ENCODE peak calls at places on chromosomes 12 and 14, in four cellular contexts. J, I, P and Z are unnamed samples. For H3K4me1, the result is how much of the 10 kb centered on the place peaks cover.

GRCh38 chr12:99390707-99391106 is 256.8 kb upstream of the GARIN6 start:
- DNase-seq in J (no peak), I (no peak), P (peak), Z (no peak)

GRCh38 chr12:90244232-90244631 is 535.6 kb upstream of the ATP2B1 start:
- DNase-seq in J (no peak), I (no peak), P (no peak), Z (no peak)

GRCh38 chr14:99203080-99203479 is 68.9 kb downstream of the BCL11B start:
- DNase-seq in J (no peak), I (no peak), P (no peak), Z (no peak)

GRCh38 chr12:79327465-79327864 is 363.3 kb downstream of the PAWR start:
- DNase-seq in J (no peak), I (no peak), P (no peak), Z (no peak)

GRCh38 chr14:100476012-100476822 is 111.0 kb downstream of the BEGAIN start:
- DNase-seq in J (peak), I (no peak), P (no peak), Z (no peak)

GRCh38 chr14:104134061-104134965 is 4.1 kb upstream of the KIF26A start:
- DNase-seq in J (no peak), I (no peak), P (peak), Z (no peak)

GRCh38 chr12:100460702-100461101 is 13.0 kb upstream of the NR1H4 start:
- DNase-seq in J (no peak), I (no peak), P (peak), Z (no peak)

GRCh38 chr14:66105819-66106218 is 380.4 kb upstream of the CCDC196 start:
- DNase-seq in J (peak), I (no peak), P (no peak), Z (no peak)

GRCh38 chr12:34599530-34600513 is 577.5 kb downstream of the ALG10 start:
- DNase-seq in J (no peak), I (no peak), P (no peak), Z (no peak)

GRCh38 chr12:56836317-56836716 is 73.2 kb downstream of the HSD17B6 start:
- DNase-seq in J (peak), I (no peak), P (peak), Z (no peak)

DNA sequence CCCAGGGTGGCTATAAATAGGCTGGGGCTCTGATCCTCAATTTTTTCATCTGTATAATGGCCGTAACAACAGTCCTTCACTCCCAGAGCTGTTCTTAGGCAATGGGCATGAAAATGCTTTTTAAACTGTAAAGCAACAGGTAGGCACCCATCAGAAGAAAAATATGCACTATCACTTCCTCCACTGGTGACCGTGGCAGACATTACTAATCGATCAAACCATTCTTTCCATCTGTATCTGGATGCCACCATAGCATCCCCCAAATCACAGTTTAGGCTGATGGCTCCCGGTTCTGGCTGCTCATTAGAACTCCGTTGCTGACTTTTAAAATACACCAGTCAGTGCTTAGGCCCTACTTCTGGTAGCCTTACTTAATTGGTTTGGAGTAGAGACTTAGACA is 11.2 kb downstream of the KRT71 start:
- DNase-seq in J (no peak), I (no peak), P (no peak), Z (no peak)
- H3K4me1 ChIP-seq in J (under half), I (under half), P (under half), Z (under half)

GRCh38 chr12:129202109-129202814 is 349.0 kb downstream of the GLT1D1 start:
- DNase-seq in J (no peak), I (no peak), P (no peak), Z (no peak)
- H3K4me1 ChIP-seq in J (under half), I (under half), P (under half), Z (under half)

GRCh38 chr12:51242896-51243295 is 4.3 kb downstream of the DAZAP2 start:
- DNase-seq in J (no peak), I (no peak), P (no peak), Z (no peak)

GRCh38 chr12:51244269-51244668 is 5.6 kb downstream of the DAZAP2 start:
- DNase-seq in J (peak), I (no peak), P (no peak), Z (no peak)

GRCh38 chr12:51240971-51241370 is 2.3 kb downstream of the DAZAP2 start:
- DNase-seq in J (peak), I (no peak), P (no peak), Z (no peak)

GRCh38 chr12:51238510-51239334 is at the start of gene DAZAP2:
- DNase-seq in J (peak), I (peak), P (peak), Z (peak)

DNA sequence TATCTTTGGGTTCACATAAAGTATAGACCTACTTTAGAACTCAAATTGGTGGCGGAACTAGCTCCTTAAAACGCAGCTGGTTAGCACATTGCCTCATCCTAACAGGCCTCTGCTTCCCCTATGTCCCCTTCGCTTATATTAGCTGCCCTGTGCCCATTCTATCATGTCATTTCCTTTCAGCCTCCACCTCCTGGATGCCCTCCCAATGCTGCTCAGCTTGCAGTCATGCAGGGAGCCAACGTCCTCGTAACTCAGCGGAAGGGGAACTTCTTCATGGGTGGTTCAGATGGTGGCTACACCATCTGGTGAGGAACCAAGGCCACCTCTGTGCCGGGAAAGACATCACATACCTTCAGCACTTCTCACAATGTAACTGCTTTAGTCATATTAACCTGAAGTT is 3.5 kb downstream of the DAZAP2 start:
- DNase-seq in J (no peak), I (no peak), P (peak), Z (no peak)
- H3K4me1 ChIP-seq in J (under half), I (under half), P (under half), Z (under half)

DNA sequence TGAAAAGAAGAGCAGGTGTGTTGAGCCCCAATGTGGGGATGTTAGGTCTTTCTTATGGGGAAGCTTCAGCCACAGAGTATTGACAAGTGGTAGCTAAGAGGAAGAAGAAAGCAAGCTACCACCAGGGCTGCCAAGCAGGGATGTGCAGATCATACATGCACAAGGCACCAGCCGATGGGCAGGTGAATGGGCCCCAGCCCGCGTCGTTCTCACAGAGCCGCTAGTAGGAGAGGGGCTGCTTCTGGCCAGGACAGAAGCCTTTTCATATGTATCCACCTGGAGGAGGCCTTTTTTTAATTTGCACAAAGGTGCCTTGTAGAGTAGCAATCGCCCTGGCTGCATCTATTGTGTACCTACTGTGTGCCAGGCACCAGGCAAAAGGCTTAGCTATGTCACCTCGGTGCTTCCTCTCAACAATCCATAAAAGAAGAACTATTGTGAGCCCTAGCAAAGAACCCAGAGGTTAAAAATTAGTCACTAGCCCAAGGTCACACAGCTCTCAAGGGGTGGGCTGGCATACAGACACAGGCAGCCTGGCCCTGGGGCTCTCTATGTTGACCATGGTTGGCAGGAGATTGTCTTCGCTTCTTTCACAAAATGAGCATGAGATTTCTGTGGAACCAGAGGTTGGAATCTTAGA is 8.2 kb downstream of the NUAK1 start:
- DNase-seq in J (no peak), I (no peak), P (no peak), Z (no peak)
- H3K4me1 ChIP-seq in J (half or more), I (under half), P (under half), Z (under half)

GRCh38 chr14:102666635-102667034 is 74.2 kb downstream of the RCOR1 start:
- DNase-seq in J (peak), I (no peak), P (no peak), Z (no peak)

GRCh38 chr14:102661614-102662013 is 69.2 kb downstream of the RCOR1 start:
- DNase-seq in J (no peak), I (no peak), P (no peak), Z (no peak)

GRCh38 chr14:102665665-102666064 is 73.2 kb downstream of the RCOR1 start:
- DNase-seq in J (no peak), I (no peak), P (no peak), Z (no peak)

GRCh38 chr14:102659797-102660196 is 67.3 kb downstream of the RCOR1 start:
- DNase-seq in J (peak), I (no peak), P (no peak), Z (no peak)

GRCh38 chr14:102663031-102663430 is 70.6 kb downstream of the RCOR1 start:
- DNase-seq in J (no peak), I (no peak), P (no peak), Z (no peak)
- H3K4me1 ChIP-seq in J (under half), I (under half), P (under half), Z (under half)

GRCh38 chr12:11780521-11781101 is 131.1 kb downstream of the ETV6 start:
- DNase-seq in J (no peak), I (no peak), P (no peak), Z (no peak)

GRCh38 chr12:11786638-11787365 is 137.3 kb downstream of the ETV6 start:
- DNase-seq in J (no peak), I (no peak), P (no peak), Z (no peak)

GRCh38 chr12:11785722-11786121 is 136.2 kb downstream of the ETV6 start:
- DNase-seq in J (peak), I (no peak), P (no peak), Z (no peak)

GRCh38 chr12:11779286-11779685 is 129.8 kb downstream of the ETV6 start:
- DNase-seq in J (peak), I (no peak), P (no peak), Z (no peak)

DNA sequence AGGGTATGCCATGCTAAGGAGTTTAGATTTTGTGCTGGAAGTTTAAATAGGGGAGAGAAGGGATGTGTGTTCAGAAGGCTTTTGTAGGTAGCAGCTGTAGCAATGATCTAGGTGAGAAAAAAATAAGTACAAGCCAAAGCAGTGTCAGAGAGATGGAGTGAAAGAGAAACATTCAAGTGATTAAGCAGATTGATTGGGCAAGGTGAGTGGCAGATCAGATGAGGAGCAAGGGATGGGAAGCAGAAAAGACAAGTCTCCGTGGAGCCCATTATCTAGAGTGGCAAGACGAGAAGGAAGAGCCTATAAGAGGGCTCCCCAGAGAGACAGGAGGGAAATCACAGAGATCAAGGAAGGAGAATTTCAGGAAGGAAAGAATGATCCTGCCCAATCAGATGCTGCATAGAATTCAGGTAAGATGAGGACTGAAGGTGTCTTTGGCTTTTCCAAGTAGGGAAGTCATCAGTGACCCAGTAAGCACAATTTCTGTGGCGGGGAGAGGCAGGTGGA is 133.5 kb downstream of the ETV6 start:
- DNase-seq in J (no peak), I (no peak), P (no peak), Z (no peak)
- H3K4me1 ChIP-seq in J (under half), I (under half), P (under half), Z (under half)

GRCh38 chr12:27999521-27999920 is 27.0 kb upstream of the PTHLH start:
- DNase-seq in J (peak), I (no peak), P (no peak), Z (no peak)
- H3K4me1 ChIP-seq in J (under half), I (under half), P (under half), Z (under half)